ENCODE peak calls at places on chromosome 13, in seven cellular contexts. F is GM13976; C is fibroblast of lung; R is stimulated activated CD8-positive, alpha-beta memory T cell treated with anti-CD3 and anti-CD28 coated beads, Interleukin-7, amount 100 ng/mL, for 1 hour; M is T-helper 9 cell; E is body of pancreas; P is HEK293T. K is an unnamed sample.

GRCh38 chr13:114101831-114102520 is 30.4 kb downstream of the RASA3 start:
- DNase-seq in F (no peak), C (no peak), R (no peak), M (peak), E (no peak), P (no peak), K (no peak)

GRCh38 chr13:26112843-26113242 is 61.0 kb upstream of the SHISA2 start:
- DNase-seq in F (no peak), C (peak), R (no peak), M (no peak), E (no peak), P (no peak), K (no peak)

GRCh38 chr13:72463561-72463960 is 263.9 kb downstream of the MZT1 start:
- DNase-seq in F (no peak), C (peak), R (no peak), M (no peak), E (peak), P (peak), K (no peak)

GRCh38 chr13:43965446-43965845 is 85.7 kb downstream of the LACC1 start:
- DNase-seq in F (no peak), C (no peak), R (no peak), M (no peak), E (no peak), P (no peak), K (no peak)

GRCh38 chr13:107099661-107100060 is 531.7 kb upstream of the ARGLU1 start:
- DNase-seq in F (no peak), C (peak), R (no peak), M (no peak), E (no peak), P (no peak), K (no peak)

GRCh38 chr13:112703935-112704633 is 14.2 kb downstream of the ATP11A start:
- DNase-seq in F (no peak), C (no peak), R (no peak), M (no peak), E (no peak), P (no peak), K (peak)

GRCh38 chr13:60066206-60066605 is 97.5 kb downstream of the DIAPH3 start:
- DNase-seq in F (no peak), C (no peak), R (no peak), M (no peak), E (no peak), P (no peak), K (no peak)

GRCh38 chr13:114130708-114131580 is 1.5 kb downstream of the RASA3 start:
- DNase-seq in F (peak), C (peak), R (no peak), M (peak), E (peak), P (no peak), K (peak)

GRCh38 chr13:99911069-99911964 is 60.2 kb downstream of the ZIC5 start:
- DNase-seq in F (no peak), C (no peak), R (no peak), M (no peak), E (no peak), P (no peak), K (no peak)

GRCh38 chr13:67416047-67416925 is 186.2 kb upstream of the PCDH9 start:
- DNase-seq in F (no peak), C (peak), R (no peak), M (no peak), E (no peak), P (peak), K (no peak)

GRCh38 chr13:40792284-40793051 is 3.1 kb downstream of the SLC25A15 start:
- DNase-seq in F (no peak), C (no peak), R (no peak), M (no peak), E (no peak), P (no peak), K (no peak)

GRCh38 chr13:42039946-42040729 is 8.3 kb upstream of the DGKH start:
- DNase-seq in F (peak), C (peak), R (peak), M (peak), E (peak), P (peak), K (peak)

GRCh38 chr13:50617134-50617721 is 226.3 kb downstream of the DLEU7 start:
- DNase-seq in F (no peak), C (peak), R (no peak), M (no peak), E (no peak), P (no peak), K (peak)

GRCh38 chr13:50425772-50426171 is 410.5 kb downstream of the KCNRG start:
- DNase-seq in F (no peak), C (no peak), R (no peak), M (no peak), E (no peak), P (no peak), K (no peak)

GRCh38 chr13:24622481-24622880 is 57.7 kb upstream of the ATP12A start:
- DNase-seq in F (no peak), C (no peak), R (no peak), M (no peak), E (no peak), P (no peak), K (no peak)

GRCh38 chr13:75404721-75405120 is 77.2 kb downstream of the TBC1D4 start:
- DNase-seq in F (no peak), C (no peak), R (no peak), M (no peak), E (no peak), P (no peak), K (no peak)

GRCh38 chr13:19960673-19961015 is 2.1 kb downstream of the ZMYM2 start:
- DNase-seq in F (no peak), C (no peak), R (no peak), M (no peak), E (no peak), P (no peak), K (no peak)

GRCh38 chr13:73428706-73429105 is 369.9 kb downstream of the KLF5 start:
- DNase-seq in F (no peak), C (no peak), R (no peak), M (no peak), E (no peak), P (no peak), K (no peak)

GRCh38 chr13:110702591-110703526 is 3.1 kb downstream of the CARS2 start:
- DNase-seq in F (no peak), C (peak), R (no peak), M (no peak), E (no peak), P (no peak), K (no peak)

GRCh38 chr13:93217701-93218100 is 8.9 kb upstream of the GPC6 start:
- DNase-seq in F (no peak), C (peak), R (no peak), M (no peak), E (no peak), P (no peak), K (no peak)